ENCODE peak calls at places on chromosomes 2 and 18, in nine cellular contexts. Q is uterus, V is lower lobe of right lung, J is tibial artery, O is neural progenitor cell, A is mammary epithelial cell, L is breast epithelium, I is fibroblast of lung, G is heart right ventricle. Y is an unnamed sample.

GRCh38 chr2:11962707-11963358 is 216.4 kb downstream of the LPIN1 start:
- DNase-seq in A (no peak), J (no peak), L (no peak), O (no peak), V (no peak), G (peak; percentile 52), Q (peak; percentile 28), I (no peak), Y (no peak)

GRCh38 chr2:212665948-212666347 is 127.3 kb upstream of the ERBB4 start:
- DNase-seq in A (no peak), J (no peak), Q (no peak), G (no peak), L (no peak), V (no peak), I (peak; percentile 21), O (no peak), Y (no peak)

GRCh38 chr2:220835563-220835962 is 736.5 kb downstream of the EPHA4 start:
- DNase-seq in L (no peak), J (no peak), G (no peak), Q (no peak), I (peak; percentile 54), A (peak; percentile 24), O (no peak), V (no peak), Y (no peak)

GRCh38 chr2:10504370-10504993 is 56.4 kb upstream of the ODC1 start:
- DNase-seq in A (no peak), V (no peak), Q (no peak), J (no peak), I (no peak), O (no peak), G (no peak), L (peak; percentile 39), Y (no peak)

GRCh38 chr18:13433685-13434084 is 215.1 kb downstream of the LDLRAD4 start:
- DNase-seq in A (no peak), I (no peak), V (no peak), J (no peak), G (no peak), O (no peak), Q (no peak), L (no peak), Y (no peak)

GRCh38 chr2:86584164-86584913 is 21.1 kb upstream of the CHMP3 start:
- DNase-seq in J (no peak), G (no peak), I (peak; percentile 56), L (no peak), O (no peak), A (peak; percentile 10), Q (no peak), V (no peak), Y (no peak)

GRCh38 chr2:30217644-30218361 is 13.5 kb upstream of the LBH start:
- DNase-seq in G (peak; percentile 60), I (no peak), O (peak; percentile 30), J (no peak), Q (no peak), V (peak; percentile 77), L (peak; percentile 72), A (peak; percentile 31), Y (no peak)

GRCh38 chr18:53698907-53699306 is 525.6 kb downstream of the MBD2 start:
- DNase-seq in J (no peak), A (peak; percentile 17), L (no peak), I (peak; percentile 22), Q (no peak), V (peak; percentile 44), G (peak; percentile 18), O (peak; percentile 68), Y (peak; percentile 61)

GRCh38 chr2:234189230-234189629 is 138.7 kb downstream of the SPP2 start:
- DNase-seq in G (no peak), V (no peak), O (peak; percentile 53), L (no peak), I (no peak), Q (no peak), J (no peak), A (no peak), Y (no peak)

GRCh38 chr2:30195011-30195410 is 36.3 kb upstream of the LBH start:
- DNase-seq in Q (no peak), O (no peak), A (no peak), I (no peak), L (no peak), V (no peak), G (no peak), J (no peak), Y (no peak)

GRCh38 chr2:230700447-230700846 is 12.2 kb upstream of the CAB39 start:
- DNase-seq in L (no peak), J (no peak), O (no peak), Q (no peak), G (no peak), V (no peak), A (peak; percentile 37), I (no peak), Y (peak; percentile 69)

GRCh38 chr2:83233284-83233683 is 1225.8 kb downstream of the SUCLG1 start:
- DNase-seq in Q (no peak), L (no peak), A (peak; percentile 1), O (no peak), V (no peak), I (no peak), J (no peak), G (no peak), Y (peak; percentile 2)

GRCh38 chr2:235951980-235952379 is 216.2 kb downstream of the GBX2 start:
- DNase-seq in V (no peak), O (no peak), G (no peak), Q (no peak), J (no peak), A (peak; percentile 64), L (no peak), I (peak; percentile 49), Y (no peak)

GRCh38 chr2:47014564-47015051 is 99.0 kb upstream of the MCFD2 start:
- DNase-seq in L (no peak), O (no peak), Q (no peak), I (no peak), A (no peak), J (peak; percentile 40), G (no peak), V (no peak), Y (no peak)

GRCh38 chr2:47016172-47016913 is 100.7 kb upstream of the MCFD2 start:
- DNase-seq in G (no peak), I (peak; percentile 97), A (peak; percentile 80), J (no peak), Q (no peak), O (peak; percentile 51), L (no peak), V (peak; percentile 58), Y (peak; percentile 30)

GRCh38 chr2:47015730-47016129 is 100.1 kb upstream of the MCFD2 start:
- DNase-seq in J (no peak), I (no peak), V (no peak), L (no peak), A (no peak), Q (no peak), O (no peak), G (no peak), Y (no peak)

GRCh38 chr2:47013383-47013782 is 97.8 kb upstream of the MCFD2 start:
- DNase-seq in G (no peak), V (no peak), L (no peak), O (no peak), Q (no peak), J (no peak), I (no peak), A (no peak), Y (no peak)

DNA sequence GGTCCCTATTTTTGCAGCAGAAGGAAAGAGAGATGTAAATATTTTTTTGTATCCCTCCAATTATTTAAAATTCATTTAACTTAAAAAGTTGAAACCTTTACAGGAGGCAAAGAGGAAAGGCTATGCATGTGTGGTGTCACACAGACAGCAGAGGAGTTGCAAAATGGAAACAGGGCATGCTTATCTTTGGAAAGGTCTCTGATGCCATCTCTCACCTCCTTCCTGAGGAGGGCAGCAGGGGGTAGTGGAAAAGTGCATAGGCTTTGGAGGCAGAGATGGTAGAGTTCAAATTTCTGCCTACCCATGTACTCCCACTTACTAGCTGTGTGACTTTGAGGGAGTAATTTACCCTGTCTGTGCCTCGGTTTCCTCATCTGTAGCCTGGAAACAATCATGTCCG is 99.6 kb upstream of the MCFD2 start:
- DNase-seq in I (no peak), G (no peak), A (no peak), O (no peak), V (no peak), Q (no peak), J (no peak), L (no peak), Y (no peak)
- TF ChIP-seq CTCF in I (no peak), G (no peak), A (peak; percentile 28), O (no peak), V (no peak), Q (no peak), J (peak; percentile 17), L (no peak), Y (no peak)

DNA sequence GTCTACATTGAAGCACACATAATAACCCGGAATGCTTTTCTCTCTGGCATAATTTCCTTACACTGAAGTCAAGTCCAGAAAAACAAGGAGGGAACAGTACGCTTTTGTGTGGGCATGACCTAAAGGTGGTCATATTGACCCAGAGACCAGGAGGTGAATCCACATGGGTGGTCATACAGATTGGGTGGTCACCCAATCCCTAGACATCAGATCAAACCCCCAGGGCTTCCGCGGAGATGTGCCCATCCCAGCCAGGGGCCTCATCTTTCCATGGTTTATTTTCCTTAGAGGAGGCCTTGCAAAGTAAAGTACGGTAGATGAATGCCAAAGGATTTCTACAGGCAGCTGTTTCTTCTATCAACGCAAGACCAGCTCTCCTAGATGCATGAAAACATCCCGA is 38.8 kb downstream of the FAM168B start:
- DNase-seq in L (no peak), V (no peak), G (no peak), J (no peak), A (no peak), O (no peak), Q (no peak), I (no peak), Y (no peak)
- H3K36me3 ChIP-seq in L (peaks cover 4% of the 10 kb centered on the region), V (peaks cover 98% of the 10 kb centered on the region), G (peaks cover 41% of the 10 kb centered on the region), J (peaks cover 59% of the 10 kb centered on the region), A (peaks cover 25% of the 10 kb centered on the region), O (peaks cover 3% of the 10 kb centered on the region), Q (no peaks in the 10 kb centered on the region), I (peaks cover 20% of the 10 kb centered on the region), Y (peaks cover 49% of the 10 kb centered on the region)

DNA sequence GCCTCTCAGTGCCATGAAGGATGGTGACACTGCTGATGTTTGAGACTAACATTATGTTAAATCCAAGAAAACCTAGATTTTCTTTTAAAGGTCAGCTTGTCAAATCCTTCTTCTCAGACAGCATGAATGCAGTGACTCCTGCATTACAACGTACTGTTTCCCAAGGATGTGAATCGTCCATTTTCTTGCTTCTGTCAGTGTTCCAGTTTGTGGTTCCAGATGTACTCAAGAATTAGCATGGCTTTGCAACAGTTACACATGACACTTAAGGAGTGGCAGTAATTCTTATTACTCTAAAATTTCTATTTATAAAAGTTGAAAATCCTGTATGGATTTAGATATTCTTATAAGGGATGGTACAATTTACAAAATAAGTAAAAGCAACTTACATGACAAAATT is 1.5 kb upstream of the TTC39C start:
- DNase-seq in J (no peak), L (no peak), G (no peak), O (no peak), V (no peak), A (no peak), Q (no peak), I (no peak), Y (no peak)
- H3K4me1 ChIP-seq in J (peaks cover 18% of the 10 kb centered on the region), L (no peaks in the 10 kb centered on the region), G (peaks cover 23% of the 10 kb centered on the region), O (peaks cover 7% of the 10 kb centered on the region), V (peaks cover 51% of the 10 kb centered on the region), A (peaks cover 30% of the 10 kb centered on the region), Q (peaks cover 10% of the 10 kb centered on the region), I (no peaks in the 10 kb centered on the region), Y (peaks cover 7% of the 10 kb centered on the region)

GRCh38 chr18:43606800-43607199 is 329.5 kb upstream of the SYT4 start:
- DNase-seq in Q (no peak), V (no peak), A (no peak), L (no peak), G (no peak), I (no peak), J (no peak), O (no peak), Y (no peak)

GRCh38 chr18:43601432-43601831 is 324.1 kb upstream of the SYT4 start:
- DNase-seq in L (no peak), I (no peak), G (no peak), A (no peak), J (no peak), Q (no peak), O (no peak), V (no peak), Y (no peak)

GRCh38 chr18:43605224-43605623 is 327.9 kb upstream of the SYT4 start:
- DNase-seq in O (no peak), L (no peak), V (no peak), I (no peak), G (no peak), A (no peak), Q (no peak), J (no peak), Y (no peak)
- TF ChIP-seq CTCF in O (no peak), L (no peak), V (no peak), I (no peak), G (no peak), A (no peak), Q (no peak), J (no peak), Y (no peak)

Y was measured in cardiac muscle cell.